ENCODE peak calls at places on chromosomes 3 and 15, in ten cellular contexts. A is suprapubic skin, V is HCT116, J is transverse colon, T is stomach, D is esophagus muscularis mucosa, F is HepG2, P is GM12878, Q is spleen, Y is upper lobe of left lung. L is an unnamed sample.
A peak's percentile ranks its signal among the peaks of the same experiment; 100 is the strongest.

GRCh38 chr3:2839886-2840285 is 270.3 kb downstream of the IL5RA start:
- DNase-seq in D (no peak), Q (no peak), F (no peak), V (no peak), A (no peak), Y (no peak), J (no peak), T (no peak), P (no peak), L (no peak)

GRCh38 chr3:179512398-179512797 is 50.3 kb upstream of the ACTL6A start:
- DNase-seq in J (no peak), Q (no peak), P (no peak), D (no peak), A (no peak), V (no peak), F (no peak), T (no peak), Y (no peak), L (no peak)

GRCh38 chr3:56890448-56891083 is 88.8 kb upstream of the ARHGEF3 start:
- DNase-seq in Q (no peak), F (no peak), P (no peak), D (no peak), T (no peak), A (no peak), Y (no peak), V (no peak), J (no peak), L (no peak)

GRCh38 chr3:154427685-154428291 is 2.2 kb downstream of the GPR149 start:
- DNase-seq in T (no peak), J (no peak), Q (no peak), D (no peak), V (no peak), P (no peak), A (no peak), Y (peak; percentile 52), F (no peak), L (no peak)

GRCh38 chr15:78533331-78533730 is 6.9 kb upstream of the PSMA4 start:
- DNase-seq in T (no peak), J (no peak), Y (no peak), V (no peak), Q (no peak), F (no peak), A (no peak), D (no peak), P (no peak), L (no peak)

GRCh38 chr3:156648086-156648485 is 26.3 kb upstream of the TIPARP start:
- DNase-seq in Y (no peak), D (no peak), J (no peak), P (no peak), F (no peak), A (no peak), T (no peak), Q (no peak), V (no peak), L (no peak)

GRCh38 chr3:133535971-133536634 is 37.4 kb upstream of the CDV3 start:
- DNase-seq in J (peak; percentile 27), A (no peak), T (peak; percentile 63), D (no peak), Y (no peak), P (no peak), F (peak; percentile 70), V (no peak), Q (no peak), L (no peak)

GRCh38 chr3:62500556-62501294 is 127.4 kb upstream of the FEZF2 start:
- DNase-seq in D (no peak), A (no peak), Q (no peak), P (no peak), F (no peak), J (no peak), V (no peak), Y (no peak), T (no peak), L (no peak)

GRCh38 chr3:41346698-41347097 is 147.4 kb downstream of the CTNNB1 start:
- DNase-seq in A (no peak), P (no peak), V (no peak), Q (no peak), J (no peak), F (no peak), T (no peak), D (no peak), Y (no peak), L (no peak)

GRCh38 chr3:38267689-38268477 is 2.3 kb downstream of the SLC22A13 start:
- DNase-seq in P (no peak), D (peak; percentile 37), J (no peak), V (no peak), T (no peak), A (no peak), Y (no peak), F (no peak), Q (no peak), L (no peak)

GRCh38 chr15:45048784-45049631 is 26.0 kb downstream of the SORD start:
- DNase-seq in V (no peak), J (no peak), D (no peak), P (no peak), Y (no peak), F (no peak), A (no peak), T (no peak), Q (peak; percentile 84), L (no peak)
- TF ChIP-seq POLR2AphosphoS5 in V (no peak), J (no peak), D (no peak), P (no peak), Y (no peak), F (no peak), A (no peak), T (no peak), Q (no peak), L (no peak)

GRCh38 chr3:140931016-140931454 is 10.6 kb upstream of the SLC25A36 start:
- DNase-seq in P (no peak), Y (no peak), D (no peak), F (no peak), J (no peak), T (no peak), V (no peak), Q (no peak), A (no peak), L (no peak)
- H3K4me3 ChIP-seq in P (no peak overlapping the region), Y (no peak overlapping the region), D (no peak overlapping the region), F (no peak overlapping the region), J (no peak overlapping the region), T (no peak overlapping the region), V (no peak overlapping the region), Q (no peak overlapping the region), A (no peak overlapping the region), L (no peak overlapping the region)

GRCh38 chr3:150203273-150203672 is 204.8 kb upstream of the TSC22D2 start:
- DNase-seq in T (no peak), Q (no peak), J (no peak), D (peak; percentile 70), V (no peak), A (no peak), P (no peak), F (no peak), Y (no peak), L (no peak)

GRCh38 chr3:150202696-150203095 is 205.4 kb upstream of the TSC22D2 start:
- DNase-seq in J (no peak), A (no peak), Y (no peak), V (no peak), F (no peak), D (peak; percentile 47), P (no peak), Q (no peak), T (no peak), L (no peak)
- TF ChIP-seq POLR2A in J (no peak), A (no peak), Y (no peak), V (no peak), F (no peak), D (no peak), P (no peak), Q (no peak), T (no peak), L (no peak)

GRCh38 chr3:191688756-191689433 is 227.9 kb downstream of the PYDC2 start:
- DNase-seq in V (no peak), J (no peak), P (no peak), T (no peak), Q (no peak), D (no peak), A (no peak), Y (no peak), F (no peak), L (no peak)
- TF ChIP-seq POLR2AphosphoS5 in V (no peak), J (no peak), P (no peak), T (no peak), Q (no peak), D (no peak), A (no peak), Y (no peak), F (no peak), L (no peak)

GRCh38 chr3:8450618-8451017 is 51.0 kb upstream of the LMCD1 start:
- DNase-seq in D (no peak), P (no peak), V (no peak), A (no peak), T (no peak), Q (no peak), F (no peak), J (no peak), Y (no peak), L (no peak)
- H3K4me3 ChIP-seq in D (no peak overlapping the region), P (no peak overlapping the region), V (no peak overlapping the region), A (no peak overlapping the region), T (no peak overlapping the region), Q (no peak overlapping the region), F (no peak overlapping the region), J (no peak overlapping the region), Y (no peak overlapping the region), L (no peak overlapping the region)

DNA sequence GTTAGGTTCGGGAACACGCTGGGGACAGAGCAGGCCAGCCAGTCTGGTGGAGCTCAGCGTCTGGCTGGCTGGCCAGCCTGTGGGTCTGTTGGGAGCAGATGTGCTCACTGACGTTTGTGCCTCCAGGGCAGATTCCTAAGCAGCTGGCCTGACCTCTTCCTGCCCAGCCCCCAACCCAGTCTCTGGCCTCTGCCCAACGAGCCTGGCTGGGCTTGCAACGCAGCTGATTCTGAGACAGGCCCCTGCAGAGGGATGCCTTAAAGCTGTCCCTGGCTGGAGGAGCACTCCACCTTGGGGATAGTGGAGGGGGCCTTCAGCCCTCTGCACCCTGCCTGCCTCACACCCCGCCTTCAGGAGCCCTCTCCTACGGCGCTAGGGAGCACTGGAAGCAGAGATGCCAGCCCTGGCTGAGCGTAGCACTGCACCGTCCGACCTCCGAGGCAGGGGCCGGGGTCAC is 46.0 kb downstream of the KLF13 start:
- DNase-seq in A (peak; percentile 82), V (no peak), Y (no peak), Q (peak; percentile 73), F (no peak), D (no peak), P (no peak), J (no peak), T (no peak), L (no peak)
- TF ChIP-seq POLR2A in A (no peak), V (no peak), Y (no peak), Q (no peak), F (no peak), D (no peak), P (no peak), J (no peak), T (no peak), L (no peak)